ENCODE peak calls at places on chromosomes 12 and 14, in six cellular contexts. A, P, L, S, T and D are unnamed samples.

GRCh38 chr14:61435563-61436337 is 114.4 kb downstream of the PRKCH start:
- DNase-seq in A (no peak), P (no peak), L (no peak), S (no peak), T (no peak), D (no peak)

GRCh38 chr14:81341405-81342180 is 58.5 kb downstream of the STON2 start:
- DNase-seq in A (no peak), P (no peak), L (no peak), S (no peak), T (no peak), D (no peak)

GRCh38 chr12:51910168-51910567 is 2.9 kb downstream of the ACVRL1 start:
- DNase-seq in A (no peak), P (no peak), L (no peak), S (no peak), T (no peak), D (no peak)

GRCh38 chr14:89813485-89814080 is 140.9 kb downstream of the EFCAB11 start:
- DNase-seq in A (peak), P (no peak), L (no peak), S (no peak), T (no peak), D (no peak)

GRCh38 chr14:100305446-100306255 is 593 bp downstream of the SLC25A29 start:
- DNase-seq in A (no peak), P (peak), L (no peak), S (no peak), T (peak), D (peak)

GRCh38 chr12:1593232-1594044 is 943 bp downstream of the FBXL14 start:
- DNase-seq in A (no peak), P (peak), L (peak), S (no peak), T (peak), D (peak)

GRCh38 chr12:100986595-100987547 is 192.3 kb downstream of the ANO4 start:
- DNase-seq in A (peak), P (no peak), L (no peak), S (no peak), T (no peak), D (no peak)

GRCh38 chr12:88922816-88923215 is 342.5 kb upstream of the KITLG start:
- DNase-seq in A (peak), P (no peak), L (no peak), S (no peak), T (no peak), D (no peak)

GRCh38 chr12:51533799-51534198 is 57.2 kb upstream of the SCN8A start:
- DNase-seq in A (peak), P (no peak), L (no peak), S (no peak), T (no peak), D (no peak)

GRCh38 chr12:69062838-69063237 is 129.9 kb upstream of the CPM start:
- DNase-seq in A (peak), P (no peak), L (no peak), S (no peak), T (no peak), D (no peak)

GRCh38 chr12:124761876-124762275 is 101.8 kb downstream of the SCARB1 start:
- DNase-seq in A (no peak), P (no peak), L (no peak), S (no peak), T (no peak), D (no peak)

GRCh38 chr12:3273409-3273853 is 196.3 kb downstream of the TSPAN9 start:
- DNase-seq in A (peak), P (no peak), L (no peak), S (no peak), T (no peak), D (no peak)

GRCh38 chr12:110279976-110280783 is 867 bp upstream of the ATP2A2 start:
- DNase-seq in A (peak), P (peak), L (peak), S (peak), T (peak), D (peak)

GRCh38 chr14:54839681-54840080 is 62.9 kb downstream of the GCH1 start:
- DNase-seq in A (no peak), P (no peak), L (peak), S (peak), T (no peak), D (no peak)

GRCh38 chr12:119693006-119693405 is 25.1 kb downstream of the PRKAB1 start:
- DNase-seq in A (peak), P (no peak), L (peak), S (peak), T (no peak), D (peak)

GRCh38 chr12:105617141-105617540 is 286.6 kb downstream of the C12orf75 start:
- DNase-seq in A (no peak), P (no peak), L (no peak), S (no peak), T (no peak), D (no peak)

GRCh38 chr14:55572578-55572977 is 7.4 kb upstream of the KTN1 start:
- DNase-seq in A (no peak), P (no peak), L (no peak), S (no peak), T (no peak), D (no peak)

GRCh38 chr12:126608607-126609175 is 1543.5 kb downstream of the AACS start:
- DNase-seq in A (no peak), P (no peak), L (no peak), S (no peak), T (no peak), D (no peak)

GRCh38 chr12:57755454-57756372 is 810 bp downstream of the MARCHF9 start:
- DNase-seq in A (no peak), P (no peak), L (no peak), S (no peak), T (peak), D (peak)
- H3K27ac ChIP-seq in A (no peak), P (peak), L (no peak), S (peak), T (peak), D (peak)

DNA sequence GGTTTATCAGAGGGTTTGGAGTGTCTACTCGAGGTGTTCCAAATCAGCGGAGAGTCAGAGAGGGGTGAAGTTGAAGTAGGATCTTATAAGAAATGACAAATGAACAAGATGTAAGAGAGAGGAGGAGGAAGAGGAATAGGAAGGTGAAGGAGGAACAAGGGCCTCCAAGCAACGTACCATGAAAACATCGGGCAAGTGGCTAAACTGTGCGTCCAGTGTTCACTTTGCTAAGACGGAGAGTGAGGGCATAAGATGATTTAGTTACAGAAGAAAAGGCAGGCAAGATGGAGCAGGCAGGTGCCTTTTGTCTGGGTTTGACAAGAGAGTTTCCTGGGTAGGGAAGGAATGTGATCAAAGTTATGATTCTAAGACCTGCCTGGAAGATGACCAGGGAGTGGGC is 111.6 kb downstream of the ZFP36L1 start:
- DNase-seq in A (no peak), P (no peak), L (no peak), S (no peak), T (no peak), D (no peak)
- H3K27ac ChIP-seq in A (no peak), P (no peak), L (peak), S (peak), T (no peak), D (peak)

GRCh38 chr14:105578070-105578469 is 51.7 kb downstream of the TMEM121 start:
- DNase-seq in A (no peak), P (no peak), L (no peak), S (no peak), T (no peak), D (no peak)
- H3K27ac ChIP-seq in A (no peak), P (no peak), L (no peak), S (no peak), T (no peak), D (no peak)

DNA sequence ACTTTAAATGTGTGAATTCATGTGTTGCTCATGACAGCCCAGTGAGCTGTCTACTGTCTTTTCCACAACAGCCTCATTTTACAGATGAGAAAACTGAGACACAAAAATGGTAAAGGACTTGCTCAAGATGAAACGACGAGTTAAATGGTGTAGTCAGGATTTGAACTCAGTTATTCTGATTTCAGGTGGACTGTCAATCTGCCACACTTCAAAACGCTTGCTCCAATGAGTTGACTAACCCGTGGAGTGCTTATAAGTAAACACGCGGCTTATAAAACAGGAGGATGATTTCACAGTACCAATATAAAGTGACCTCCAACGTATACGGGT is 652 bp upstream of the POLE2 start:
- DNase-seq in A (no peak), P (no peak), L (no peak), S (no peak), T (no peak), D (no peak)
- H3K27ac ChIP-seq in A (no peak), P (no peak), L (peak), S (peak), T (peak), D (peak)

GRCh38 chr14:69044965-69045555 is 66.0 kb upstream of the ACTN1 start:
- DNase-seq in A (peak), P (no peak), L (no peak), S (no peak), T (no peak), D (no peak)

GRCh38 chr14:69045857-69046351 is 66.8 kb upstream of the ACTN1 start:
- DNase-seq in A (no peak), P (no peak), L (no peak), S (no peak), T (no peak), D (no peak)

GRCh38 chr14:69047255-69047654 is 68.2 kb upstream of the ACTN1 start:
- DNase-seq in A (no peak), P (no peak), L (no peak), S (no peak), T (no peak), D (no peak)

GRCh38 chr14:69048456-69048855 is 69.4 kb upstream of the ACTN1 start:
- DNase-seq in A (no peak), P (no peak), L (no peak), S (no peak), T (no peak), D (no peak)

DNA sequence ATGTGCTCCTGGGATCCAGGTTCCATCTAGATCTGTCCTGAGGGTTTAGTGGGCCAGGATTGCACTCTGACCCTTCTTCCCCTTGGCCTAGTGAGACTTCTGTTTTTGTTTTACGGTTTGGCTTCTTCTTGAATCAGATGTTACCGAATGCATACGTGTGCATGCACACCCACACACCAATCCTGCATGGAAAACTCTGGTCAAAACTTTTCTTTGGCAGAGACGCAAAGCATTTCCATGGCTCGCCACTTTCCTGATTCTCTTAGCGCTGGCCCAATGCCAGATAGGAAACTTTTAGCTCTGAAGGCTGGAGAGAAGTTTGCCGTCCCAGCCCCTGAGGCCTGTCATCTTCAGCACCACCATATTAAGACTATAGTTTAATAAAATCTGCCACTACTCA is 67.4 kb upstream of the ACTN1 start:
- DNase-seq in A (peak), P (no peak), L (peak), S (peak), T (no peak), D (no peak)
- H3K27ac ChIP-seq in A (peak), P (no peak), L (peak), S (peak), T (no peak), D (peak)

GRCh38 chr14:95236221-95236620 is 78.9 kb upstream of the DICER1 start:
- DNase-seq in A (no peak), P (no peak), L (no peak), S (no peak), T (no peak), D (no peak)

GRCh38 chr14:95240859-95241813 is 78.6 kb downstream of the CLMN start:
- DNase-seq in A (no peak), P (no peak), L (no peak), S (no peak), T (no peak), D (no peak)

GRCh38 chr14:95237121-95237876 is 80.0 kb upstream of the DICER1 start:
- DNase-seq in A (no peak), P (no peak), L (no peak), S (peak), T (no peak), D (peak)

GRCh38 chr14:95237956-95238355 is 80.6 kb upstream of the DICER1 start:
- DNase-seq in A (no peak), P (no peak), L (no peak), S (peak), T (no peak), D (no peak)

DNA sequence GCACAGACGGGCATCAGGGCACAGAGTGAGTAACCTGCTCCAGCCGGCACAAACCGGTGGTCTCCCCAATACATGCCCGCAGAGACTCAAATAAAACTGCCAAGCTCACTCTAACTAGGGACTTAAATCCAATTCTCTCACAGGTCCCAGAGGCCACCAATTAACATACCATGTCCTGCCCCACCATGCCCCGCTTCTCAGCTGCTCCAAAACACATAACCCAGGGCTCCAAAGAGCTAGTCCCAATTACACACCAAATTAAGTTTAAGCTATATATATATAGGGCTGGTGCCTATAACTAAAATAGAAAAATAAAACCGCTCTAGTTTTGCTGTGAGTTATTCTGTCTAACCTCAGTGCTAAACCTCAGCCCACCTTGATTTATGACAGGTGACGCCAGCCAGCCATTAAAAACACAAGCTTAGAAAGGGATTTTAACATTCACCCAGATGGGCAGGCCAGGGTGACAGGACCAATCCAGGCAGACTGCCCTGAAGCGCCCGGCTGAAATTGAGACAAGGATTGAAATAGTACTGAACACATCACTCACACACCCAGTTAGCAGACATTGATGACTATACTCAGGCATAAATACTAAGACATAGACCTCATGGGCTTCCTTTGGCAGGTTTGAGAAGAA is 80.9 kb downstream of the CLMN start:
- DNase-seq in A (no peak), P (no peak), L (no peak), S (no peak), T (no peak), D (no peak)
- H3K27ac ChIP-seq in A (no peak), P (no peak), L (no peak), S (peak), T (no peak), D (no peak)

DNA sequence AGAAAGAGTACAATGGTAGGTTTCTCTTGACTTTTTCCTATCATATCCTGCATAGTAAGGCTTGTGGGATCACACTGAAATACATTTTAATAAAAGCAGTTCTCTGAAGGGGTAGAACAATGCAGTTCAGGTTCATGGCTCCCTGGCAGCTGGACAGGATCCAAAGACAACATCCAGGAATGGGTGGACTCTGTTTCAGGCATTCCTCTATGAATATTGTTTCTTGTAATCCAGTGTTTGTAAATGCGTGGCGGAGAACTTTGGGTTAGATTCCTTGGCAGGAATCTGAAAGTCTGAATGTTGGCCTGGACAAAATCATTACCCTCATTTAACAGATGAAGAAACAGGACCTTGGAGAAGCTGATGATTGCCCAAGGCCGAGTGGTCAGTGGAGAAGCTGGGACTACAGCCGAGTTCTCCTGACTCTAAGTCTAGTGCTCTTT is 43.5 kb downstream of the SYNE2 start:
- DNase-seq in A (peak), P (no peak), L (peak), S (peak), T (no peak), D (peak)
- H3K27ac ChIP-seq in A (no peak), P (no peak), L (peak), S (peak), T (no peak), D (peak)

GRCh38 chr12:116916122-116916521 is 5.4 kb downstream of the FBXW8 start:
- DNase-seq in A (peak), P (no peak), L (no peak), S (no peak), T (no peak), D (no peak)
- H3K27ac ChIP-seq in A (no peak), P (no peak), L (no peak), S (no peak), T (no peak), D (no peak)